ENCODE peak calls at places on chromosome 13, in five cellular contexts. K is ovary, B is lower leg skin, W is stomach, L is vagina. Q is an unnamed sample.

GRCh38 chr13:75145926-75146325 is 336.0 kb downstream of the TBC1D4 start:
- DNase-seq in K (no peak), B (no peak), W (no peak), L (no peak), Q (no peak)

GRCh38 chr13:75326173-75327131 is 155.5 kb downstream of the TBC1D4 start:
- DNase-seq in K (peak; percentile 46), B (no peak), W (no peak), L (no peak), Q (no peak)

GRCh38 chr13:73849292-73849691 is 284.9 kb downstream of the KLF12 start:
- DNase-seq in K (no peak), B (no peak), W (no peak), L (no peak), Q (no peak)

GRCh38 chr13:93769126-93769525 is 542.5 kb downstream of the GPC6 start:
- DNase-seq in K (peak; percentile 16), B (no peak), W (no peak), L (no peak), Q (no peak)

GRCh38 chr13:48303331-48304131 is at the start of gene RB1:
- DNase-seq in K (peak; percentile 95), B (peak; percentile 87), W (peak; percentile 92), L (no peak), Q (peak; percentile 81)

GRCh38 chr13:99988469-99989375 is 7.1 kb downstream of the ZIC2 start:
- DNase-seq in K (no peak), B (no peak), W (no peak), L (no peak), Q (no peak)

GRCh38 chr13:109309625-109310363 is 476.6 kb downstream of the IRS2 start:
- DNase-seq in K (no peak), B (no peak), W (peak; percentile 43), L (no peak), Q (no peak)

GRCh38 chr13:82627183-82627582 is 1255.1 kb downstream of the SLITRK1 start:
- DNase-seq in K (no peak), B (no peak), W (no peak), L (no peak), Q (no peak)

GRCh38 chr13:99792079-99792921 is 179.3 kb downstream of the ZIC5 start:
- DNase-seq in K (no peak), B (no peak), W (no peak), L (no peak), Q (no peak)

GRCh38 chr13:106087201-106087600 is 448.3 kb downstream of the EFNB2 start:
- DNase-seq in K (no peak), B (no peak), W (no peak), L (no peak), Q (no peak)

GRCh38 chr13:110571897-110572777 is 10.6 kb upstream of the RAB20 start:
- DNase-seq in K (no peak), B (no peak), W (no peak), L (peak; percentile 70), Q (no peak)

GRCh38 chr13:21405309-21405708 is 53.8 kb downstream of the ZDHHC20 start:
- DNase-seq in K (no peak), B (no peak), W (no peak), L (no peak), Q (no peak)

GRCh38 chr13:99301913-99302636 is 5.1 kb downstream of the GPR183 start:
- DNase-seq in K (no peak), B (no peak), W (no peak), L (no peak), Q (no peak)

GRCh38 chr13:99353836-99354235 is 46.6 kb upstream of the GPR183 start:
- DNase-seq in K (no peak), B (peak; percentile 11), W (no peak), L (no peak), Q (no peak)

GRCh38 chr13:84479656-84480055 is 597.4 kb upstream of the SLITRK1 start:
- DNase-seq in K (no peak), B (no peak), W (no peak), L (no peak), Q (no peak)

GRCh38 chr13:36815069-36815468 is 4.0 kb upstream of the RFXAP start:
- DNase-seq in K (no peak), B (no peak), W (no peak), L (no peak), Q (no peak)

GRCh38 chr13:50127017-50127725 is 111.9 kb downstream of the KCNRG start:
- DNase-seq in K (peak; percentile 59), B (peak; percentile 45), W (peak; percentile 50), L (no peak), Q (peak; percentile 58)

GRCh38 chr13:112103260-112103843 is 36.4 kb downstream of the SOX1 start:
- DNase-seq in K (no peak), B (no peak), W (no peak), L (no peak), Q (no peak)
- TF ChIP-seq CTCF in K (no peak), B (no peak), W (no peak), L (no peak), Q (no peak)

DNA sequence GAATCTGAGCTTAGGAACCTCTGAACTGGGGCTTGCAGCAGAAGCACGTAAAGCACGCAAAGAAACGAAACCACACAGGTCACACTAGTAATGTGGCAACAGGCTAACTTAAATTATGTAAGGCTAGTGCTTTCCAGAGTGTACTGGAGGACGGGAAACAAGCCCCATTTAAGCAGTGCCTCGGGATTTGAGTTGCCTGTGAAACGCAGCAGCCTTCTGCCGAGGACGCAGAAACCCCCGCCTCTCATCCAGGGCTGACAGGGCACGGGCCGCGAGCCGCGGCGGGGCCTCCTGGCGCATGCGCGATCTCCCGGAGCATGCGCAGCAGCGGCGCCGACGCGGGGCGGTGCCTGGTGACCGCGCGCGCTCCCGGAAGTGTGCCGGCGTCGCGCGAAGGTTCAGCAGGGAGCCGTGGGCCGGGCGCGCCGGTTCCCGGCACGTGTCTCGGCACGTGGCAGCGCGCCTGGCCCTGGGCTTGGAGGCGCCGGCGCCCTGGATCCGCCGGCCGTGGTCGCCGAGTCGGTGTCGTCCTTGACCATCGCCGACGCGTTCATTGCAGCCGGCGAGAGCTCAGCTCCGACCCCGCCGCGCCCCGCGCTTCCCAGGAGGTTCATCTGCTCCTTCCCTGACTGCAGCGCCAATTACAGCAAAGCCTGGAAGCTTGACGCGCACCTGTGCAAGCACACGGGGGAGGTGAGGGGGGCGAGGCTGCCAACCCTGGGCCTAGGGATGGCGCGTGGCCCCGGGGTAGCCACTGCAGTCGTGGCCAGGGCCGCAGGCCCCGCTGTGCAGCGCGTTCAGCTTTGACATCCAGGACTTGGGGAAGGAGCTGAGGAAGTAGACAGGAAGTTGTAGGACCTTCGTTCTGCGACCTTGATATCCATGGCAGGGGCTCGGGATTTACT is at the start of gene GTF3A:
- DNase-seq in K (peak; percentile 91), B (peak; percentile 73), W (peak; percentile 88), L (no peak), Q (peak; percentile 82)
- TF ChIP-seq POLR2A in K (peak; percentile 64), B (peak; percentile 50), W (no peak), L (peak; percentile 71), Q (peak; percentile 88)

GRCh38 chr13:33874871-33875270 is 56.9 kb downstream of the RFC3 start:
- DNase-seq in K (no peak), B (no peak), W (no peak), L (no peak), Q (no peak)
- TF ChIP-seq CTCF in K (no peak), B (no peak), W (no peak), L (no peak), Q (no peak)

GRCh38 chr13:33260168-33261098 is 25.1 kb downstream of the STARD13 start:
- DNase-seq in K (no peak), B (no peak), W (no peak), L (no peak), Q (no peak)

GRCh38 chr13:33261426-33262068 is 24.0 kb downstream of the STARD13 start:
- DNase-seq in K (no peak), B (no peak), W (no peak), L (no peak), Q (no peak)

GRCh38 chr13:33263484-33263883 is 22.1 kb downstream of the STARD13 start:
- DNase-seq in K (no peak), B (no peak), W (no peak), L (no peak), Q (no peak)

GRCh38 chr13:33262554-33262953 is 23.0 kb downstream of the STARD13 start:
- DNase-seq in K (no peak), B (no peak), W (no peak), L (no peak), Q (no peak)

GRCh38 chr13:33262069-33262487 is 23.5 kb downstream of the STARD13 start:
- DNase-seq in K (no peak), B (no peak), W (no peak), L (no peak), Q (no peak)
- TF ChIP-seq POLR2A in K (no peak), B (no peak), W (no peak), L (no peak), Q (no peak)

DNA sequence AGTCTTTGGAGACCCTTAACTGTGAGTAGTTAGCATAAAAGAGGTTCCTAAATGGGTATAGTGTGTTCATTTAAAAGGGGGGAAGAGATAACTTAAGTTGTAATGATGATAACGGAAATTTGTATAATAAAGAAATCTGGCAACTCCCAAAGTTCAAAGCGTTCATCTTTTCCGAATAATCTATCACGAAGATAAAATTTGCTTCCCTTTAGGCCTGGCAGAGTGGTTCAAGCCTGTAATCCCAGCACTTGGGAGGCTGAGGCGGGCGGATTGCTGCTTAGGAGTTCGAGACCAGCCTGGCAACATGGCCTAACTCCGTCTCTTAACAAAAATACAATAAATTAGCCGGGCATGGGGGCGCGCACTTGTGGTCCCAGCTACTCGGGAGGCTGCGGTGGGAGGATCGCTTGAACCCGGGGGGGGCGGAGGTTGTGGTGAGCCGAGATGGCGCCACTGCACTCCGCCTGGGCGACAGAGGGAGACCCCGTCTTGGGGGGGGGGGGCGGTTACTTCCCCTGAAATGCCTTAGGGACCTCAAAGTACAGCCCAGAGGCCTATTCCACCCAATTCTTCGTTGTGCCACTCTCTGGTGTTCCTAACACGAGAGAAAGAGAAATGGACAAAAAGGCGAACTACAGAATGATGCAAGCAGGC is 888 bp downstream of the N4BP2L2 start:
- DNase-seq in K (peak; percentile 61), B (peak; percentile 28), W (peak; percentile 26), L (no peak), Q (peak; percentile 4)
- TF ChIP-seq CTCF in K (no peak), B (no peak), W (no peak), L (no peak), Q (no peak)

GRCh38 chr13:32073180-32073864 is 41.7 kb downstream of the FRY start:
- DNase-seq in K (no peak), B (no peak), W (no peak), L (no peak), Q (no peak)
- TF ChIP-seq POLR2A in K (no peak), B (no peak), W (no peak), L (no peak), Q (no peak)

DNA sequence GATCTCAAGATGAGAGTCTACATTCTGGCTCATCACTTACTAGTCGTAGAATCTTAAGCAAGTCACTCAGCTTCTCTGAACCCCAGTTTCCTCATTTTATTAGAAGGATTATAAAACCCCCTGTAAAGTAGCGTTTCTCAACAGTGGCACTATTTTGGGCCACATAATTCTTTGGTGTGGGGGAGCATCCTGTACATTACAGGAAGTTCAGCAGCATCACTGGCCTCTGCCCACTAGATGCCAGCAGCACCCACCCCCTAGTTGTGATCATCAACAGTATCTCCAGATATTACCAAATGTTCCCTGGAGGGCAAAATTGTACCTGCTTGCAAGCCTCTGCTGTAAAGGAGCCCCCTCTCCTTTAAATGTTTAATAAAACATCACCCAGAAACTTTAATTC is 22.6 kb downstream of the STARD13 start:
- DNase-seq in K (no peak), B (no peak), W (no peak), L (no peak), Q (no peak)
- TF ChIP-seq CTCF in K (no peak), B (no peak), W (no peak), L (no peak), Q (no peak)